ENCODE peak calls at places on chromosome 14, in four cellular contexts. F is H1, A is trophoblast cell, X is neuronal stem cell. Y is an unnamed sample.

GRCh38 chr14:76541594-76542219 is 165.8 kb downstream of the ESRRB start:
- DNase-seq in F (no peak), X (no peak), A (no peak), Y (no peak)

GRCh38 chr14:41913398-41913797 is 306.7 kb downstream of the LRFN5 start:
- DNase-seq in X (no peak), A (no peak), F (no peak), Y (no peak)

GRCh38 chr14:33590891-33591630 is 359.8 kb downstream of the EGLN3 start:
- DNase-seq in A (no peak), X (no peak), F (no peak), Y (peak)

GRCh38 chr14:95677168-95677835 is 8.9 kb upstream of the TCL1B start:
- DNase-seq in A (no peak), X (no peak), F (no peak), Y (no peak)

GRCh38 chr14:50093496-50093895 is 22.9 kb downstream of the VCPKMT start:
- DNase-seq in A (no peak), F (no peak), X (no peak), Y (no peak)

GRCh38 chr14:65958664-65959562 is 527.3 kb upstream of the CCDC196 start:
- DNase-seq in A (no peak), F (no peak), X (peak), Y (peak)

GRCh38 chr14:75764022-75764421 is 103.0 kb downstream of the TTLL5 start:
- DNase-seq in F (no peak), A (no peak), X (no peak), Y (no peak)

GRCh38 chr14:21068521-21069387 is 1.4 kb upstream of the ARHGEF40 start:
- DNase-seq in F (no peak), X (peak), A (peak), Y (peak)

GRCh38 chr14:29654910-29655590 is 272.6 kb downstream of the PRKD1 start:
- DNase-seq in F (no peak), X (no peak), A (no peak), Y (peak)

GRCh38 chr14:102875652-102876051 is 46.8 kb upstream of the AMN start:
- DNase-seq in A (no peak), X (no peak), F (no peak), Y (no peak)

GRCh38 chr14:74579447-74580274 is 32.4 kb downstream of the LTBP2 start:
- DNase-seq in F (no peak), A (peak), X (no peak), Y (peak)

GRCh38 chr14:68718033-68718725 is 74.7 kb downstream of the ZFP36L1 start:
- DNase-seq in F (no peak), X (no peak), A (no peak), Y (no peak)

GRCh38 chr14:101101456-101102056 is 198.0 kb upstream of the RTL1 start:
- DNase-seq in A (peak), X (no peak), F (no peak), Y (no peak)

GRCh38 chr14:103385994-103386491 is 828 bp downstream of the MARK3 start:
- DNase-seq in A (peak), F (no peak), X (no peak), Y (peak)

GRCh38 chr14:70359076-70359424 is 433 bp downstream of the COX16 start:
- DNase-seq in A (no peak), X (no peak), F (no peak), Y (no peak)

GRCh38 chr14:95931384-95931783 is 54.8 kb downstream of the TUNAR start:
- DNase-seq in F (no peak), X (no peak), A (no peak), Y (no peak)

GRCh38 chr14:21915814-21916213 is 242.2 kb upstream of the OR4E1 start:
- DNase-seq in F (no peak), X (no peak), A (no peak), Y (no peak)

GRCh38 chr14:55133416-55133815 is 4.4 kb downstream of the LGALS3 start:
- DNase-seq in F (no peak), A (peak), X (no peak), Y (peak)

GRCh38 chr14:22113401-22113800 is 439.8 kb upstream of the OR4E1 start:
- DNase-seq in X (no peak), A (no peak), F (no peak), Y (no peak)

GRCh38 chr14:68843471-68844209 is 50.8 kb upstream of the ZFP36L1 start:
- DNase-seq in F (peak), X (peak), A (peak), Y (peak)

GRCh38 chr14:87999282-87999681 is 5.7 kb upstream of the GPR65 start:
- DNase-seq in F (no peak), X (no peak), A (no peak), Y (no peak)

GRCh38 chr14:32938719-32939253 is at the start of gene NPAS3:
- DNase-seq in F (no peak), X (no peak), A (no peak), Y (no peak)

GRCh38 chr14:76826122-76826521 is at the start of gene LRRC74A:
- DNase-seq in X (no peak), A (no peak), F (no peak), Y (no peak)

GRCh38 chr14:69079188-69079742 is 73.7 kb downstream of the DCAF5 start:
- DNase-seq in X (no peak), F (no peak), A (peak), Y (peak)

GRCh38 chr14:61642246-61642982 is 52.9 kb upstream of the HIF1A start:
- DNase-seq in F (no peak), X (no peak), A (no peak), Y (no peak)

GRCh38 chr14:45715946-45716345 is 462.9 kb upstream of the MIS18BP1 start:
- DNase-seq in A (no peak), F (no peak), X (no peak), Y (no peak)

GRCh38 chr14:37024166-37024565 is 148.2 kb downstream of the SLC25A21 start:
- DNase-seq in X (no peak), A (no peak), F (no peak), Y (no peak)

GRCh38 chr14:69333791-69334337 is 64.2 kb downstream of the ERH start:
- DNase-seq in A (no peak), F (no peak), X (no peak), Y (no peak)

GRCh38 chr14:103402700-103403099 is 17.5 kb downstream of the MARK3 start:
- DNase-seq in X (no peak), A (no peak), F (no peak), Y (peak)

GRCh38 chr14:92789457-92790089 is 4.5 kb upstream of the GOLGA5 start:
- DNase-seq in F (no peak), X (no peak), A (no peak), Y (peak)

GRCh38 chr14:103315368-103315911 is 18.6 kb upstream of the EIF5 start:
- DNase-seq in A (peak), F (no peak), X (no peak), Y (peak)

GRCh38 chr14:105185973-105186372 is 4.9 kb upstream of the NUDT14 start:
- DNase-seq in X (no peak), F (no peak), A (no peak), Y (no peak)

GRCh38 chr14:32078030-32078793 is 1.1 kb downstream of the ARHGAP5 start:
- DNase-seq in X (no peak), F (no peak), A (no peak), Y (peak)

GRCh38 chr14:35159742-35160409 is 37.5 kb downstream of the PRORP start:
- DNase-seq in F (no peak), A (peak), X (no peak), Y (peak)
- H3K4me3 ChIP-seq in F (no peak), A (no peak), X (no peak), Y (no peak)

GRCh38 chr14:91012050-91012449 is 48.4 kb downstream of the RPS6KA5 start:
- DNase-seq in F (no peak), A (no peak), X (no peak), Y (no peak)

GRCh38 chr14:91005716-91006115 is 54.7 kb downstream of the RPS6KA5 start:
- DNase-seq in F (no peak), X (no peak), A (peak), Y (no peak)

GRCh38 chr14:91009501-91010152 is 50.8 kb downstream of the RPS6KA5 start:
- DNase-seq in A (peak), X (no peak), F (no peak), Y (no peak)

GRCh38 chr14:91008759-91009409 is 51.6 kb downstream of the RPS6KA5 start:
- DNase-seq in X (no peak), A (no peak), F (no peak), Y (no peak)

GRCh38 chr14:91010153-91010533 is 50.3 kb downstream of the RPS6KA5 start:
- DNase-seq in F (no peak), X (no peak), A (no peak), Y (no peak)
- H2BK120ac ChIP-seq in F (no peak), X (no peak), A (no peak), Y (no peak)

GRCh38 chr14:91059576-91060471 is 617 bp downstream of the RPS6KA5 start:
- DNase-seq in X (peak), A (peak), F (peak), Y (no peak)
- H2BK12ac ChIP-seq in X (no peak), A (no peak), F (no peak), Y (peak)

GRCh38 chr14:24607081-24607480 is 2.4 kb downstream of the GZMH start:
- DNase-seq in A (no peak), F (no peak), X (no peak), Y (no peak)

GRCh38 chr14:24612186-24612585 is 2.7 kb upstream of the GZMH start:
- DNase-seq in A (no peak), X (no peak), F (no peak), Y (no peak)

GRCh38 chr14:24609667-24610344 is at the start of gene GZMH:
- DNase-seq in X (no peak), F (no peak), A (no peak), Y (no peak)

GRCh38 chr14:24605435-24606190 is 3.9 kb downstream of the GZMH start:
- DNase-seq in X (no peak), A (no peak), F (peak), Y (no peak)

DNA sequence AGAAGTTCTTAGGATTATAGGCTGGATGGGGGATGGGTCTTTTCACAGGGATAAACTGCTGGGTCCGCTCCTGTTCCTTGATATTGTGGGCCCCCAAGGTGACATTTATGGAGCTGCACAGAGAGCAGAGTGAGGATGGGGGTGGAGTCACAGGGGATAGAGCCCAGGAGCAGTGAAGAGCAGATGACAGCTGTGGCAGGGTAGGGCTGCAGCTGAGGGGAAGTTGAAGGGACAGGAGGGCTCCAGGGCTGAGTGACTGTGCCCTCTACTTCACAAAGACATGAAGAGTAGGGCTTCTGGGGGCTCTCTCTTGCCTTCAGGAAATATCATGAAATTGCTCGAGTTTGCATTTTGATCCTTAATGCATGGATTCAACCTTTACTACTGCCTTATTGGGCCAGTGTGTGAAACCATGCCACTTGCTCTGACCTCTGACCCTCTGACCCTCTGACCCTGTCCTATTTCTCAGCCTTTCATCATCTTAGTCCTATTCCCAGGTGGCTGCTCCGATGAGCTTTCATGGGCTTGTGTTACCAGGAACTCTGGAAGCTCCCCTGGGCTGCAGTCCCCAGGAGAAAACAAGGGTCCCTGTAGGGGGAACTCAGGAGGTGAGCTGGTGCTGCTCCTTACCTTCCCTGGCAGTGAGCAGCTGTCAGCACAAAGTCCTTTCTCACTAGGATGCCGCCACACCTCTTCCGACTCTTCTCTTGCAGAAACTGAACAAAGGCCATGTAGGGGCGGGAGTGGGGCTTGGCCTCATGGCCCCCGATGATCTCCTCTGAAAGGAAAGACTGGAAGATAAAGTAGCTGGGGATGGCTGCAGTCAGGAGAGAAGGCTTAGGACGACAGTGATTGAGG is 1.6 kb downstream of the GZMH start:
- DNase-seq in A (no peak), X (no peak), F (no peak), Y (no peak)
- H3K4me3 ChIP-seq in A (no peak), X (no peak), F (no peak), Y (no peak)

DNA sequence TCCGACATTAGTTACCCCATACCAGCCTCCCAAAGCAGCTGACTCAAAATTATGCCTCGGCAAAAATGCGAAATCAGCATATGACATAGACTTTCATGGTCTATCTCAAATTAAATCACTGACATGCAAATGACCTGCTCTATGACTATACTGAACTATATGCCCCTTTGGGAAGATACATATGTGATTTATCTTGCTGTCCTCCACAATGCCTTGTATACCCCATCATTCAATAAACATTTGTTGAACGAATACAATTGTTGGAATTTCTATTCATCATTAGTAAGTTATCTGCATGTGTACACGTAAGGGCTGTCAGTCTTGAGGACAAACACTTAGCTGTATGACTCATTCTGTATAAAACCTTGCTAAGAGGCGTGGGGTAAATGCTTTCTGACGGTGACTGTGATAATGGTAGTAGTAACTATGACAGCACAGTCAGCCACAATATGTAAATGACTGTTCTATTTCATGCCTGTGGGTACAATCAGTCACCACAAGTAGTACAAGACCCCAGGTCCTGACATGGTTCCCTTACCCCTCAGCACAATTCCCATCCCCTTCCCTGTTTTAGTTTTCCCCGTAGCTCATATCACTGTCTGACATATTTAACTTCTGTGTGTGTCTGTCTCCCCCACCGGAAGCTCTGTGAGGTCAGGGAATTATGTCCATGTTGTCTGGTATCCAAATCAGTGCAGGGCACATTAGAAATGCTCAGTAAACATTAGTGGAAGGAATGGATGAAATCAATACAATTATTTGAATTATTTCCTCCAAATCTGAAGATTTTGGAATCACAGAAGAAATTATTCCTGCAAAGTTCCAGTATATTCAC is 42.8 kb downstream of the STXBP6 start:
- DNase-seq in A (peak), F (no peak), X (no peak), Y (peak)
- H2BK120ac ChIP-seq in A (no peak), F (no peak), X (no peak), Y (no peak)

GRCh38 chr14:90514015-90514398 is 117.2 kb downstream of the CALM1 start:
- DNase-seq in F (no peak), X (no peak), A (no peak), Y (no peak)

GRCh38 chr14:90512332-90512951 is 115.6 kb downstream of the CALM1 start:
- DNase-seq in A (no peak), X (no peak), F (no peak), Y (no peak)

GRCh38 chr14:90511795-90512331 is 115.0 kb downstream of the CALM1 start:
- DNase-seq in F (no peak), A (no peak), X (no peak), Y (no peak)

GRCh38 chr14:90514566-90514965 is 117.7 kb downstream of the CALM1 start:
- DNase-seq in X (no peak), A (no peak), F (no peak), Y (no peak)

GRCh38 chr14:90513151-90514014 is 116.6 kb downstream of the CALM1 start:
- DNase-seq in A (no peak), X (no peak), F (no peak), Y (peak)
- H2BK12ac ChIP-seq in A (peak), X (peak), F (peak), Y (no peak)

GRCh38 chr14:71586131-71586893 is 345.9 kb upstream of the RGS6 start:
- DNase-seq in X (peak), A (no peak), F (no peak), Y (peak)
- H3K4me3 ChIP-seq in X (no peak), A (no peak), F (no peak), Y (peak)

GRCh38 chr14:64935508-64935907 is 7.0 kb downstream of the GPX2 start:
- DNase-seq in F (no peak), A (no peak), X (no peak), Y (no peak)
- H2BK120ac ChIP-seq in F (no peak), A (no peak), X (no peak), Y (no peak)

GRCh38 chr14:90423166-90423565 is 26.3 kb downstream of the CALM1 start:
- DNase-seq in A (no peak), F (no peak), X (no peak), Y (no peak)
- H2BK12ac ChIP-seq in A (no peak), F (peak), X (peak), Y (no peak)

Y was measured in mesenchymal stem cell.